ENCODE peak calls at places on chromosomes 7 and 10, in six cellular contexts. C is ELF-1, L is T follicular helper cell, O is NCI-H1105 treated with DMSO at 0.1 percent for 48 hours, Y is right cardiac atrium, B is glutamatergic neuron. J is an unnamed sample.

GRCh38 chr10:118362103-118362502 is 20.0 kb upstream of the FAM204A start:
- DNase-seq in C (no peak), L (no peak), O (no peak), Y (no peak), B (no peak), J (no peak)

GRCh38 chr10:34581871-34582532 is 233.1 kb downstream of the PARD3 start:
- DNase-seq in C (no peak), L (no peak), O (no peak), Y (no peak), B (no peak), J (no peak)

GRCh38 chr7:150835702-150836280 is 16.5 kb upstream of the AOC1 start:
- DNase-seq in C (no peak), L (no peak), O (no peak), Y (no peak), B (no peak), J (no peak)

GRCh38 chr7:53602817-53603418 is 567.5 kb downstream of the POM121L12 start:
- DNase-seq in C (peak), L (no peak), O (no peak), Y (no peak), B (no peak), J (no peak)

GRCh38 chr7:28163955-28164354 is 16.6 kb downstream of the JAZF1 start:
- DNase-seq in C (no peak), L (no peak), O (no peak), Y (no peak), B (peak), J (no peak)

GRCh38 chr7:56062382-56062781 is 1.7 kb upstream of the SUMF2 start:
- DNase-seq in C (no peak), L (no peak), O (no peak), Y (no peak), B (no peak), J (no peak)

GRCh38 chr7:74006451-74007259 is 21.3 kb upstream of the ELN start:
- DNase-seq in C (no peak), L (no peak), O (no peak), Y (peak), B (no peak), J (no peak)

GRCh38 chr7:87608443-87608842 is 7.8 kb upstream of the ABCB1 start:
- DNase-seq in C (no peak), L (no peak), O (no peak), Y (no peak), B (no peak), J (no peak)

GRCh38 chr10:79430946-79431345 is 14.5 kb downstream of the ZCCHC24 start:
- DNase-seq in C (no peak), L (no peak), O (no peak), Y (no peak), B (peak), J (peak)

GRCh38 chr10:112373912-112374338 is at the start of gene ACSL5:
- DNase-seq in C (no peak), L (no peak), O (no peak), Y (no peak), B (no peak), J (no peak)

GRCh38 chr10:101136007-101136707 is 5.1 kb downstream of the TLX1 start:
- DNase-seq in C (peak), L (no peak), O (no peak), Y (no peak), B (peak), J (no peak)

GRCh38 chr10:122116331-122116730 is 127.4 kb downstream of the TACC2 start:
- DNase-seq in C (no peak), L (no peak), O (no peak), Y (no peak), B (no peak), J (no peak)

GRCh38 chr7:158317238-158318205 is 270.1 kb downstream of the PTPRN2 start:
- DNase-seq in C (peak), L (no peak), O (no peak), Y (peak), B (peak), J (no peak)

GRCh38 chr10:43817368-43817767 is 168.7 kb upstream of the ZNF32 start:
- DNase-seq in C (no peak), L (no peak), O (no peak), Y (no peak), B (no peak), J (no peak)